ENCODE peak calls at places on chromosomes 12 and 14, in eight cellular contexts. O is Karpas-422, S is GM23248, K is mesenchymal stem cell, J is GM23338, F is fibroblast of lung, T is neural progenitor cell, L is hepatocyte. E is an unnamed sample.

GRCh38 chr12:16076553-16076952 is 165.4 kb downstream of the DERA start:
- DNase-seq in L (peak), T (peak), J (peak), K (peak), O (peak), F (no peak), S (peak), E (no peak)

GRCh38 chr12:52670961-52671360 is 9.2 kb downstream of the KRT1 start:
- DNase-seq in L (no peak), J (no peak), S (no peak), O (no peak), T (no peak), K (no peak), F (no peak), E (no peak)

GRCh38 chr14:35342160-35343010 is 50.2 kb downstream of the PSMA6 start:
- DNase-seq in S (peak), T (no peak), J (no peak), F (peak), K (no peak), O (no peak), L (no peak), E (no peak)

GRCh38 chr14:25041484-25041883 is 8.5 kb downstream of the STXBP6 start:
- DNase-seq in F (peak), O (no peak), J (no peak), L (peak), K (no peak), T (no peak), S (no peak), E (no peak)

GRCh38 chr12:63042646-63043045 is 107.7 kb upstream of the PPM1H start:
- DNase-seq in S (peak), L (no peak), J (no peak), F (peak), K (no peak), T (no peak), O (no peak), E (no peak)

GRCh38 chr14:85575617-85575898 is 45.6 kb downstream of the FLRT2 start:
- DNase-seq in F (no peak), T (peak), O (no peak), K (no peak), L (no peak), J (peak), S (no peak), E (no peak)

GRCh38 chr14:63295991-63296630 is 22.6 kb downstream of the GPHB5 start:
- DNase-seq in L (no peak), T (no peak), S (peak), J (no peak), F (peak), O (no peak), K (peak), E (no peak)

GRCh38 chr14:70002589-70003240 is 123.5 kb downstream of the SMOC1 start:
- DNase-seq in L (peak), O (no peak), F (peak), J (no peak), K (no peak), S (peak), T (no peak), E (no peak)

GRCh38 chr14:105317546-105317945 is 3.0 kb downstream of the PACS2 start:
- DNase-seq in J (no peak), S (peak), F (peak), L (no peak), K (peak), O (peak), T (no peak), E (no peak)

GRCh38 chr12:59388694-59389093 is 207.1 kb upstream of the SLC16A7 start:
- DNase-seq in L (no peak), F (no peak), J (no peak), O (no peak), K (no peak), S (no peak), T (no peak), E (no peak)

GRCh38 chr12:113088971-113089756 is 32.6 kb downstream of the DTX1 start:
- DNase-seq in F (no peak), T (no peak), L (no peak), K (no peak), O (no peak), S (no peak), J (no peak), E (peak)

GRCh38 chr12:43210437-43211197 is 341.4 kb downstream of the ADAMTS20 start:
- DNase-seq in J (no peak), S (peak), F (peak), T (no peak), L (no peak), K (peak), O (peak), E (no peak)

GRCh38 chr14:106872619-106873446 is 1346.5 kb downstream of the TMEM121 start:
- DNase-seq in O (peak), K (no peak), J (peak), F (no peak), T (no peak), L (no peak), S (peak), E (peak)

GRCh38 chr12:79373896-79374499 is 316.8 kb downstream of the PAWR start:
- DNase-seq in L (peak), S (peak), K (peak), F (peak), T (peak), O (peak), J (peak), E (peak)

GRCh38 chr14:50544911-50545310 is 12.5 kb upstream of the MAP4K5 start:
- DNase-seq in K (no peak), L (no peak), F (no peak), J (no peak), O (no peak), T (no peak), S (no peak), E (no peak)

GRCh38 chr12:79933580-79934264 is 1.2 kb downstream of the PPP1R12A start:
- DNase-seq in O (peak), J (no peak), T (peak), F (peak), S (peak), K (peak), L (no peak), E (peak)

GRCh38 chr12:15636060-15636890 is 152.9 kb downstream of the EPS8 start:
- DNase-seq in F (no peak), S (peak), T (no peak), O (peak), L (no peak), K (no peak), J (no peak), E (no peak)

GRCh38 chr12:58930770-58931324 is 10.5 kb upstream of the LRIG3 start:
- DNase-seq in K (no peak), T (no peak), L (no peak), S (no peak), J (no peak), O (no peak), F (peak), E (no peak)

DNA sequence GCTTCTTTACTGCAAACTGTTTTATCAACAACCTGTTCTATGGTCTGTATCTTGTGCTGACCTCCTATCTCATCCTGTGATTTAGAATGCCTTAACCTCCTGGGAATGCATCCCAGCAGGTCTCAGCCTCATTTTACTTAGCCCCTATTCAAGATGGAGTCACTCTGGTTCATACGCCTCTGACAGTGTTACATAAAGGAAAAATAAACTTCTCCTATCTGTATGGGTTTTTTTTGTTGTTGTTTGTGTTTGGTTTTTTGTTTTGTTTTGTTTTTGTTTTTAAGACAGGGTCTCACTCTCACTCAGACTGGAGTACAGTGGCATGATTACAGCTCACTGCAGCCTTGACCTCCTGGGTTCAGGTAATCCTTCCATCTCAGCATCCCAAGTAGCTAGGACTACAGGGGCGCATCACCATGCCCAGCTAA is 62.1 kb downstream of the RESF1 start:
- DNase-seq in F (no peak), T (no peak), J (no peak), K (no peak), S (no peak), O (no peak), L (no peak), E (no peak)
- H3K4me2 ChIP-seq in F (no peak), T (no peak), J (no peak), K (no peak), S (no peak), O (no peak), L (no peak), E (no peak)

GRCh38 chr14:20690848-20691640 is 2.5 kb downstream of the ANG start:
- DNase-seq in J (peak), T (peak), L (peak), O (peak), K (peak), S (peak), F (peak), E (peak)
- H3K4me3 ChIP-seq in J (no peak), T (no peak), L (no peak), O (no peak), K (no peak), S (no peak), F (no peak), E (no peak)

GRCh38 chr14:51963164-51963733 is 26.1 kb upstream of the RTRAF start:
- DNase-seq in O (no peak), S (no peak), K (peak), L (no peak), T (no peak), J (no peak), F (peak), E (no peak)

GRCh38 chr14:51967521-51967920 is 21.8 kb upstream of the RTRAF start:
- DNase-seq in O (no peak), F (peak), T (no peak), S (peak), J (no peak), K (no peak), L (no peak), E (no peak)

GRCh38 chr14:51959928-51960327 is 29.4 kb upstream of the RTRAF start:
- DNase-seq in J (no peak), O (no peak), T (no peak), S (no peak), L (no peak), K (no peak), F (no peak), E (no peak)

GRCh38 chr14:51957950-51958349 is 31.4 kb upstream of the RTRAF start:
- DNase-seq in L (no peak), J (no peak), O (no peak), K (no peak), F (peak), T (no peak), S (peak), E (no peak)

DNA sequence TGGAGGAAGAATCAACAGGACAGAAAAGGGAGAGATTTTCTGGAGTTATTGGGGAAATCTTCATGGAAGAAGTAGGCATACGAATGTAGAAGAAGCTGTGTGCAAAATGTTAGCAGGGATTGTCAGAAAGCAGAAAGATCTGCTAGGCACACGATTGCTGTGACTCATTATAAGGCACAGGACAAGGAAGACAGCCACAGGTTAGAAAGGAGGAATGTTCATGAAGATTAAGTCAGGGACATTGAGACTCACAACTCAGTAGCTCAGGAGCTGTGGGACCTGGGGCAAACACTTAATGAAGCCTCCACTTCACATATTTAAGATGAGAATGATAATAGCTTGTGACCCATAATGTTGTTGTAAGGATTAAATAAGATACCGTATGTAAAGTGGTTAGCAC is 26.7 kb upstream of the RTRAF start:
- DNase-seq in T (no peak), O (no peak), L (no peak), K (peak), J (peak), S (peak), F (peak), E (no peak)
- H2AFZ ChIP-seq in T (no peak), O (no peak), L (no peak), K (no peak), J (no peak), S (no peak), F (no peak), E (no peak)

DNA sequence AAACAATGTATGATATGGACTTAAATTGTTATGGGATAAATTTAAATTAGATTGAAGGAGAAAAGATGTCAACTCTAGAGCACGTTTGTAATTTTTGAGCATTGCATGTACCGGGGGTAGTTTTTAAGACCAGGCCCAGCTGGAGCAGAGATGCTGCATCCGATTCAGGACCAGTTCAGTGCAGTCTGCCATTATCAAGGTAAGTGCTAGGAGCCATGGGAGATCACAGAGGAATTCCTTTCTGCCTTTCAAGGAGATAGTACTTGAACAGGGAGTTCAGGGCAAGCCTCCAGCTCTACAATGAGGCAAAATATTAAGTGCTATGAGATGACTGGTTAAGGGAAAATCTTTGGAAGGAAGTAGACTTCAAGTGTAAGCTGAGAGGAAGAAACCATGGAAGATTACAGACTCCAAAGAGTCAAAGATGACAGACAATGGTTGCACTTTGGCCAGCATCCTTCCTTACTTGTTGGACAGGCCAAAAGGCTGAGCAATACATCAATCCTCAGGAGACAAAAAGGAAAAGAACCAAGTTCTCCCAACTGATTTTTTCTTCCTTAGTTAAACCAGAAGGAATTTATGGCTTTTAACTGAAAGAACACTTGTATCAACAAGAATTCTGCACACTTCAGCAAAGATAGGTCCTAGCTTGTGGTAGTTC is 113.2 kb upstream of the HIF1A start:
- DNase-seq in K (peak), S (peak), T (no peak), J (no peak), L (no peak), O (no peak), F (peak), E (no peak)
- H3K4me2 ChIP-seq in K (no peak), S (peak), T (no peak), J (no peak), L (peak), O (no peak), F (no peak), E (no peak)

DNA sequence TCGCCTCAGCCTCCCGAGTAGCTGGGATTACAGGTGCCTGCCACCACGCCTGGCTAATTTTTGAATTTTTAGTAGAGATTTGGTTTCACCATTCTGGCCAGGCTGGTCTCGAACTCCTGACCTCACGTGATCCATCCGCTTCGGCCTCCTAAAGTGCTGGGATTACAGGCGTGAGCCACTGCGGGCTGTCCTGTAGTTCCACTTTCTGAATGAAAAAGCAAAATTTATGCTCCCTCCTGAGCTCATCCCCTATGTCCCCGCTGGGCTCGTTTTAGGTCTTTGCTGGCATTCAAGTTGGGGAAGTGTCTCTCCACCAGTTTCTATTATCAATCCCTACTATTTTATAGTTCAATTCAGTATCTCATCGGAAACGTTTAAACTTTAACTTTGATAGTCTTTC is 11.7 kb upstream of the DNAL1 start:
- DNase-seq in L (no peak), O (no peak), S (no peak), T (no peak), J (no peak), K (no peak), F (no peak), E (no peak)
- H3K4me3 ChIP-seq in L (no peak), O (no peak), S (peak), T (no peak), J (peak), K (no peak), F (no peak), E (no peak)

DNA sequence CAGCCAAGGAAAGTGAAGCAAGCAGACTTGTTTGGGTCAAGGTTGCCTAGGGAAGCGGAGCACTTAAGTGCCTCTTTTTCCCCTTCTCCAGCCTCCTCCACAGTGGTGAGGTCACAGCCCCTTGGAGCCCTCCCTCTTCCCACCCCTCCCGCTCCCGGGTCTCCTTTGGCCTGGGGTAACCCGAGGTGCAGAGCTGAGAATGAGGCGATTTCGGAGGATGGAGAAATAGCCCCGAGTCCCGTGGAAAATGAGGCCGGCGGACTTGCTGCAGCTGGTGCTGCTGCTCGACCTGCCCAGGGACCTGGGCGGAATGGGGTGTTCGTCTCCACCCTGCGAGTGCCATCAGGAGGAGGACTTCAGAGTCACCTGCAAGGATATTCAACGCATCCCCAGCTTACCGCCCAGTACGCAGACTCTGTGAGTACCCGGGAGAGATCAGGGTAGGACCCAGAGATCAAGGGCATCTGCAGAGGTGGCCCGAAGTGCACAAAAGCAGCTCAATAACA is at the start of gene TSHR:
- DNase-seq in O (no peak), L (no peak), T (peak), K (peak), F (peak), J (peak), S (no peak), E (peak)
- H2AFZ ChIP-seq in O (peak), L (peak), T (peak), K (peak), F (peak), J (peak), S (peak), E (peak)

DNA sequence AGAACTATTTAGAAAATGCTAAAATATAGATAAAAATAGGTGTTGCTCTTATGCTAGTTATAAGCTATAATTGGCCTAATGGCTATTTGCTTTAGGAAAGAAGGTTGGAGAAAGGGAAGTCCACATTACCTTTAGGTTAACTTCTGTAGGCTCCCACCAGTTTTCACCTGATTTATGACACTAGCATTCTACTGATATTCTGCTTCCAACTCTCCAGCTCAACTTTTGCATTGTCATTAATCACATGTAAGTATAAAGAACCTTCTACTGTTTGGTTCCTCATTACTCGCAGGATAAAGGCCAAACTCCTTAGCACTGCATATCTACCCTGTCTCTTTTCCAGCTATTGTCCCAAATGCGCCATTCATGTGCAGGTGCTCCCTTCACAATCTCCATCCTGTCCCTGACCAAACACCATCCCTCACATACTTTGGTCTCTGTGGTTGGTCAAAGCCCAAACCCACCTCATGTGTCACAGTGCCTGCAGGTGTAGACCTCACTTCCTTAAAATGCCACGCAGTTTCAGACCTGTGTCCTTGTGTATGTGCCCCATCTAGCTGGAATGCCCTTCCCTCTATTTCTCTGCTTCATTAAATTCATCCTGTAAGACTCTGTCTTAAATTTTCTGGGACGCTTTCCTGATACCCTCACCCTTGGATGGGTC is 3.3 kb downstream of the DDHD1 start:
- DNase-seq in K (no peak), S (no peak), L (no peak), F (no peak), T (no peak), O (peak), J (no peak), E (no peak)
- H3K4me2 ChIP-seq in K (no peak), S (peak), L (peak), F (peak), T (peak), O (peak), J (peak), E (peak)

E was measured in DND-41.